ENCODE peak calls at places on chromosome 21, in seven cellular contexts. W is IMR-90, A is mesendoderm, Z is neuronal stem cell, B is H9, G is mesenchymal stem cell, K is H1. I is an unnamed sample.

GRCh38 chr21:25297117-25297516 is 310.2 kb downstream of the MRPL39 start:
- DNase-seq in K (no peak), W (no peak), A (no peak), G (no peak), B (no peak), Z (no peak), I (no peak)

GRCh38 chr21:45866473-45867010 is 115.0 kb upstream of the COL6A1 start:
- DNase-seq in W (no peak), B (no peak), K (no peak), G (no peak), A (no peak), Z (no peak), I (no peak)

GRCh38 chr21:17406202-17406601 is 106.6 kb upstream of the CXADR start:
- DNase-seq in Z (no peak), A (no peak), G (no peak), K (no peak), W (no peak), B (no peak), I (peak; percentile 7)

GRCh38 chr21:40512590-40512989 is 334.4 kb downstream of the DSCAM start:
- DNase-seq in K (peak; percentile 91), G (no peak), A (peak; percentile 44), W (no peak), B (peak; percentile 54), Z (no peak), I (peak; percentile 31)

GRCh38 chr21:21291883-21292569 is 293.8 kb downstream of the NCAM2 start:
- DNase-seq in A (no peak), G (no peak), Z (no peak), W (no peak), K (no peak), B (no peak), I (no peak)

GRCh38 chr21:46126321-46127238 is 28.7 kb downstream of the COL6A2 start:
- DNase-seq in G (no peak), W (no peak), A (no peak), B (peak; percentile 25), K (peak; percentile 39), Z (no peak), I (no peak)

GRCh38 chr21:45996311-45997204 is 15.0 kb downstream of the COL6A1 start:
- DNase-seq in Z (no peak), W (no peak), A (no peak), G (no peak), B (no peak), K (no peak), I (no peak)

GRCh38 chr21:14403681-14404318 is 20.9 kb upstream of the HSPA13 start:
- DNase-seq in G (peak; percentile 38), A (no peak), Z (no peak), W (peak; percentile 45), B (no peak), K (no peak), I (peak; percentile 53)

GRCh38 chr21:30718239-30718909 is at the start of gene KRTAP21-3:
- DNase-seq in B (no peak), A (no peak), W (no peak), G (no peak), Z (no peak), K (no peak), I (no peak)

GRCh38 chr21:38958940-38959685 is 153.4 kb downstream of the ETS2 start:
- DNase-seq in W (peak; percentile 74), A (no peak), B (no peak), K (no peak), G (peak; percentile 96), Z (no peak), I (peak; percentile 75)

GRCh38 chr21:17388226-17388625 is 124.6 kb upstream of the CXADR start:
- DNase-seq in B (no peak), K (no peak), Z (no peak), W (no peak), G (no peak), A (peak; percentile 23), I (no peak)

GRCh38 chr21:29499229-29499628 is 200.5 kb downstream of the BACH1 start:
- DNase-seq in W (no peak), Z (no peak), A (no peak), K (no peak), G (no peak), B (no peak), I (no peak)

GRCh38 chr21:33663241-33663640 is 20.9 kb downstream of the ITSN1 start:
- DNase-seq in W (no peak), Z (no peak), K (no peak), B (no peak), A (no peak), G (no peak), I (no peak)

GRCh38 chr21:40827509-40827908 is 19.4 kb downstream of the DSCAM start:
- DNase-seq in A (no peak), G (no peak), Z (no peak), W (no peak), K (no peak), B (no peak), I (no peak)

GRCh38 chr21:17612023-17612564 is 607 bp downstream of the BTG3 start:
- DNase-seq in B (peak; percentile 31), A (peak; percentile 60), G (peak; percentile 88), Z (peak; percentile 14), K (peak; percentile 64), W (peak; percentile 59), I (peak; percentile 63)

GRCh38 chr21:20946701-20947100 is 51.5 kb upstream of the NCAM2 start:
- DNase-seq in A (no peak), B (no peak), G (no peak), W (no peak), K (no peak), Z (no peak), I (no peak)

GRCh38 chr21:39153373-39153772 is 29.9 kb downstream of the PSMG1 start:
- DNase-seq in B (no peak), Z (no peak), A (peak; percentile 35), W (no peak), G (no peak), K (no peak), I (no peak)

GRCh38 chr21:38985423-38986378 is 180.0 kb downstream of the ETS2 start:
- DNase-seq in W (peak; percentile 93), A (no peak), K (no peak), B (no peak), Z (no peak), G (peak; percentile 60), I (no peak)

GRCh38 chr21:38930838-38931237 is 125.1 kb downstream of the ETS2 start:
- DNase-seq in G (peak; percentile 97), W (peak; percentile 74), Z (no peak), B (no peak), K (no peak), A (no peak), I (peak; percentile 76)

GRCh38 chr21:40404319-40404906 is 442.5 kb downstream of the DSCAM start:
- DNase-seq in W (no peak), A (no peak), Z (no peak), B (no peak), K (no peak), G (no peak), I (no peak)

GRCh38 chr21:46157987-46158451 is 2.6 kb upstream of the FTCD start:
- DNase-seq in A (no peak), Z (no peak), K (no peak), G (no peak), B (peak; percentile 16), W (no peak), I (no peak)

GRCh38 chr21:30337644-30338170 is at the start of gene KRTAP27-1:
- DNase-seq in G (no peak), Z (no peak), B (no peak), W (no peak), A (no peak), K (no peak), I (peak; percentile 64)

GRCh38 chr21:35046880-35047229 is 2.2 kb downstream of the RUNX1 start:
- DNase-seq in A (no peak), Z (no peak), W (no peak), G (no peak), B (no peak), K (no peak), I (peak; percentile 91)
- H2AK5ac ChIP-seq in A (no peak overlapping the region), Z (no peak overlapping the region), W (peak overlapping the region; percentile 76), G (no peak overlapping the region), B (no peak overlapping the region), K (no peak overlapping the region), I (no peak overlapping the region)

GRCh38 chr21:36170823-36171222 is 14.2 kb downstream of the DOP1B start:
- DNase-seq in W (no peak), B (peak; percentile 7), A (no peak), G (no peak), K (no peak), Z (no peak), I (peak; percentile 70)
- H2AK5ac ChIP-seq in W (peak overlapping the region; percentile 1), B (no peak overlapping the region), A (no peak overlapping the region), G (no peak overlapping the region), K (no peak overlapping the region), Z (no peak overlapping the region), I (no peak overlapping the region)

GRCh38 chr21:34674467-34674866 is 5.7 kb downstream of the CLIC6 start:
- DNase-seq in A (no peak), B (no peak), W (no peak), Z (no peak), K (no peak), G (no peak), I (no peak)
- H2AK5ac ChIP-seq in A (no peak overlapping the region), B (no peak overlapping the region), W (no peak overlapping the region), Z (no peak overlapping the region), K (no peak overlapping the region), G (no peak overlapping the region), I (no peak overlapping the region)

GRCh38 chr21:27146268-27146667 is 179.4 kb upstream of the ADAMTS5 start:
- DNase-seq in A (no peak), W (no peak), K (no peak), B (no peak), G (no peak), Z (no peak), I (no peak)
- H2AK5ac ChIP-seq in A (no peak overlapping the region), W (no peak overlapping the region), K (no peak overlapping the region), B (no peak overlapping the region), G (no peak overlapping the region), Z (no peak overlapping the region), I (no peak overlapping the region)

GRCh38 chr21:43623588-43623987 is 35.7 kb downstream of the HSF2BP start:
- DNase-seq in G (no peak), B (no peak), Z (no peak), W (no peak), A (no peak), K (no peak), I (no peak)
- H2AK5ac ChIP-seq in G (no peak overlapping the region), B (no peak overlapping the region), Z (no peak overlapping the region), W (no peak overlapping the region), A (no peak overlapping the region), K (no peak overlapping the region), I (no peak overlapping the region)

DNA sequence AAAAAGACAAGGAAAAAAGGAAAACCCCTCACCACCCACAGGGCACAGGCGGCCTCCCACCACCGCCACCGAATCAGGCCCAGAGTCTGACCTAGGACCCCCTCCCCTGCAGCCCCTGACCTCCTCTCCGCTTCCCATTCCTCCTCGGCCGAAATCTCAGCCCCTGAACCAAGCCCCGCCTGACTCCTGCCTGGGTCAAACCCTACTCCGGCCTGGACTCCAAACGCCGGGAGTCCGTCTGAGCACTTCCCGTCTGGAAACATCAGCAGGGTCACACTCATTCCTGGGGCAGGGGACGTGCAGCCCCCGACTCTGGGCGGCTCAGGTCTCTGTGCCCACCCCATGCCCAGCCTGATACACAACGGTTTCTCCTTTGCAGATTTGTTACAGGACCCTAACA is 26.4 kb upstream of the SUMO3 start:
- DNase-seq in A (no peak), G (no peak), K (no peak), W (no peak), Z (no peak), B (peak; percentile 63), I (no peak)
- H2AK5ac ChIP-seq in A (no peak overlapping the region), G (no peak overlapping the region), K (no peak overlapping the region), W (no peak overlapping the region), Z (peak overlapping the region; percentile 19), B (no peak overlapping the region), I (no peak overlapping the region)

I was measured in trophoblast cell.